ENCODE peak calls at places on chromosomes 3 and 15, in seven cellular contexts. T is GM23248, B is astrocyte, E is K562, Z is neural progenitor cell, D is mammary epithelial cell, G is HCT116. L is an unnamed sample. For H3K27me3 and H3K4me1, the result is how much of the 10 kb centered on the place peaks cover.

GRCh38 chr3:8318002-8318649 is 183.5 kb upstream of the LMCD1 start:
- DNase-seq in T (peak), B (peak), E (no peak), Z (no peak), D (no peak), G (no peak), L (peak)

GRCh38 chr15:100867476-100867875 is 12.2 kb upstream of the ALDH1A3 start:
- DNase-seq in T (no peak), B (peak), E (no peak), Z (no peak), D (no peak), G (no peak), L (no peak)

GRCh38 chr3:15313461-15313860 is 18.9 kb downstream of the SH3BP5 start:
- DNase-seq in T (no peak), B (no peak), E (no peak), Z (no peak), D (no peak), G (no peak), L (no peak)

GRCh38 chr3:50233176-50233575 is 2.8 kb upstream of the GNAI2 start:
- DNase-seq in T (no peak), B (no peak), E (no peak), Z (peak), D (no peak), G (no peak), L (no peak)

GRCh38 chr3:107236661-107237375 is 140.4 kb upstream of the CCDC54 start:
- DNase-seq in T (no peak), B (no peak), E (no peak), Z (no peak), D (peak), G (no peak), L (no peak)

GRCh38 chr15:75640483-75641175 is 605 bp upstream of the IMP3 start:
- DNase-seq in T (peak), B (peak), E (no peak), Z (peak), D (peak), G (peak), L (peak)

GRCh38 chr15:58387130-58387529 is 44.7 kb upstream of the LIPC start:
- DNase-seq in T (peak), B (peak), E (no peak), Z (no peak), D (peak), G (no peak), L (no peak)

GRCh38 chr15:60021589-60022378 is 17.7 kb downstream of the FOXB1 start:
- DNase-seq in T (no peak), B (peak), E (no peak), Z (no peak), D (peak), G (no peak), L (no peak)

GRCh38 chr3:47318921-47319320 is 36.2 kb downstream of the KLHL18 start:
- DNase-seq in T (peak), B (no peak), E (no peak), Z (no peak), D (no peak), G (no peak), L (no peak)

GRCh38 chr3:49020335-49021212 is 1.3 kb upstream of the NDUFAF3 start:
- DNase-seq in T (peak), B (no peak), E (peak), Z (peak), D (no peak), G (no peak), L (no peak)

GRCh38 chr3:4907050-4907449 is 72.2 kb upstream of the BHLHE40 start:
- DNase-seq in T (no peak), B (no peak), E (no peak), Z (no peak), D (no peak), G (no peak), L (no peak)

GRCh38 chr3:57659810-57660439 is 33.0 kb downstream of the DENND6A start:
- DNase-seq in T (peak), B (no peak), E (no peak), Z (no peak), D (peak), G (no peak), L (no peak)

GRCh38 chr3:139308156-139309017 is 35.4 kb upstream of the MRPS22 start:
- DNase-seq in T (no peak), B (no peak), E (no peak), Z (peak), D (no peak), G (no peak), L (peak)

GRCh38 chr3:52196977-52197376 is 983 bp upstream of the ALAS1 start:
- DNase-seq in T (no peak), B (no peak), E (no peak), Z (no peak), D (no peak), G (no peak), L (no peak)

GRCh38 chr3:98612996-98613517 is 19.6 kb upstream of the CPOX start:
- DNase-seq in T (no peak), B (no peak), E (no peak), Z (no peak), D (peak), G (no peak), L (no peak)

GRCh38 chr15:38512901-38513300 is 51.7 kb downstream of the RASGRP1 start:
- DNase-seq in T (no peak), B (no peak), E (no peak), Z (no peak), D (no peak), G (no peak), L (peak)

GRCh38 chr15:66594836-66595235 is 29.0 kb upstream of the LCTL start:
- DNase-seq in T (no peak), B (no peak), E (no peak), Z (no peak), D (no peak), G (no peak), L (no peak)

GRCh38 chr3:40598338-40598737 is 73.6 kb downstream of the ZNF621 start:
- DNase-seq in T (no peak), B (no peak), E (no peak), Z (no peak), D (no peak), G (no peak), L (no peak)

GRCh38 chr15:73679180-73679579 is 5.0 kb upstream of the CD276 start:
- DNase-seq in T (no peak), B (no peak), E (no peak), Z (no peak), D (no peak), G (no peak), L (no peak)

GRCh38 chr3:23468203-23468602 is 265.1 kb downstream of the UBE2E2 start:
- DNase-seq in T (no peak), B (no peak), E (no peak), Z (no peak), D (no peak), G (no peak), L (no peak)

GRCh38 chr3:141795311-141795710 is 32.1 kb downstream of the GRK7 start:
- DNase-seq in T (peak), B (no peak), E (no peak), Z (no peak), D (no peak), G (no peak), L (no peak)

GRCh38 chr15:73737506-73737905 is 15.6 kb downstream of the INSYN1 start:
- DNase-seq in T (no peak), B (no peak), E (no peak), Z (no peak), D (no peak), G (no peak), L (no peak)

GRCh38 chr3:35640186-35640584 is 860 bp downstream of the ARPP21 start:
- DNase-seq in T (no peak), B (no peak), E (no peak), Z (no peak), D (no peak), G (no peak), L (no peak)
- TF ChIP-seq EZH2 in T (no peak), B (no peak), E (no peak), Z (peak), D (no peak), G (no peak), L (no peak)

GRCh38 chr3:156455839-156456238 is 99.1 kb downstream of the SSR3 start:
- DNase-seq in T (no peak), B (no peak), E (peak), Z (peak), D (no peak), G (no peak), L (no peak)

GRCh38 chr3:156459434-156459833 is 95.5 kb downstream of the SSR3 start:
- DNase-seq in T (no peak), B (no peak), E (no peak), Z (no peak), D (no peak), G (no peak), L (no peak)

GRCh38 chr3:156461889-156462288 is 93.0 kb downstream of the SSR3 start:
- DNase-seq in T (no peak), B (no peak), E (no peak), Z (no peak), D (no peak), G (no peak), L (no peak)

GRCh38 chr3:156460206-156460609 is 94.7 kb downstream of the SSR3 start:
- DNase-seq in T (no peak), B (no peak), E (peak), Z (no peak), D (no peak), G (no peak), L (no peak)

GRCh38 chr3:156456771-156457224 is 98.1 kb downstream of the SSR3 start:
- DNase-seq in T (no peak), B (peak), E (no peak), Z (peak), D (peak), G (no peak), L (no peak)
- H3K27me3 ChIP-seq in T (under half), B (under half), E (under half), Z (under half), D (under half), G (under half), L (under half)

GRCh38 chr3:129619726-129620162 is 13.3 kb upstream of the PLXND1 start:
- DNase-seq in T (no peak), B (no peak), E (no peak), Z (no peak), D (no peak), G (no peak), L (no peak)

GRCh38 chr3:129617381-129618185 is 11.1 kb upstream of the PLXND1 start:
- DNase-seq in T (no peak), B (no peak), E (no peak), Z (no peak), D (no peak), G (no peak), L (no peak)

GRCh38 chr3:129616713-129617112 is 10.2 kb upstream of the PLXND1 start:
- DNase-seq in T (peak), B (peak), E (no peak), Z (no peak), D (peak), G (no peak), L (no peak)

GRCh38 chr3:129618901-129619671 is 12.6 kb upstream of the PLXND1 start:
- DNase-seq in T (no peak), B (no peak), E (no peak), Z (no peak), D (no peak), G (no peak), L (no peak)

GRCh38 chr3:129618186-129618820 is 11.8 kb upstream of the PLXND1 start:
- DNase-seq in T (no peak), B (no peak), E (no peak), Z (no peak), D (no peak), G (no peak), L (no peak)
- H3K4me1 ChIP-seq in T (under half), B (under half), E (half or more), Z (under half), D (under half), G (under half), L (under half)

GRCh38 chr3:44557074-44557473 is 2.1 kb downstream of the ZKSCAN7 start:
- DNase-seq in T (no peak), B (no peak), E (no peak), Z (no peak), D (no peak), G (no peak), L (no peak)

GRCh38 chr3:44555753-44556152 is 760 bp downstream of the ZKSCAN7 start:
- DNase-seq in T (peak), B (no peak), E (no peak), Z (no peak), D (peak), G (no peak), L (no peak)

DNA sequence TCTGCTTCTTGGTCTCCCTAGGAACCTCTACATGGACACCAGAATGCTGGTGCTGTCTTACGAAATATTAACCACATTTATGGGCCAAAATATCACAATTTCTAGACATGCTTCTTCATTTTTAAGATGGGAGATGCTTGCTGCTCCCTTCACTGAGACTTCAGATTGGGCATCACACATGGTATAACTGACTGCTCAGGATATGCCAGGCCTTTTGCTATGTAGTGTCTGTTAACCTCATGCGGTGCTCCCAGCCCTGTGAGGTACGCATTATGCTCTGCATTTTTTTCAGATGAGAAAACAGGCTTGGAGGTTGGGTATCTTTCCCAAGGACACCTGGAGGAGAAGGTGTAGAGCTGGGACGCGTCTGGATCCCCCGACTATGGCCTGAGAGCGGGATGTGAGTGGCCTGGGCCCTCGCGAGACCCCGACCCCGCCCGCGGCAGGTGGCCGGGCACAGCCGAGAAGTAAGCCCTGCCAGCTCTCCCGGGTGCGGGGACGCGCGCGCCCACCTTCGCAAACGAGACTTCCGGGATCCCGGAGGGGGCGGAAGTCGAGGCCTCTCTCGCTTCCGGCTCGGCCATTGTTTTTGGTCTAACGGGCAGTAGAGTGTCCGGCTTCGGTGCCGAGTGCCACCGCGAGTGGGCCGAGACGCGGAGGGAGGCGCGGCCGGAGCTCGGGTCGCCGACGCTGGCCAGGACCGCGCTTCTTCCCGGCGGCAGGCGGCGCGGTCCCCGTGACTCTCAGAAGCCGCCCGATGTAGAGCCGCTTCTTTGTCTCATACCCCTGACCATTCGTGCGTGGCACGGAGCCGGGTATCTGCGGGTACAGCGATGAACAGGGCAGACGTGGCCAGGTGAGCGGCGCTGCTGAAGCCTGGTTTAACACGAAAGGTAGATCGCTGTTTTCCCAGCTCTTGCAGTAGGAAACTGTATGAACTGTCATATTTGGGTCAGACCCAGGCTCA is at the start of gene ZKSCAN7:
- DNase-seq in T (peak), B (peak), E (no peak), Z (peak), D (peak), G (no peak), L (peak)
- TF ChIP-seq EZH2 in T (no peak), B (no peak), E (no peak), Z (peak), D (no peak), G (no peak), L (no peak)

L was measured in A673.